ENCODE peak calls at places on chromosomes 2 and 18, in five cellular contexts. J is adrenal gland; W is A172; B is hepatocyte; E is stimulated activated CD8-positive, alpha-beta memory T cell treated with anti-CD3 and anti-CD28 coated beads, Interleukin-7, amount 100 ng/mL, for 1 hour. L is an unnamed sample.

GRCh38 chr2:102080451-102081054 is 62.0 kb upstream of the IL1R1 start:
- DNase-seq in J (no peak), W (no peak), B (no peak), E (no peak), L (no peak)

GRCh38 chr2:8893474-8893873 is 56.1 kb upstream of the KIDINS220 start:
- DNase-seq in J (no peak), W (no peak), B (no peak), E (no peak), L (no peak)

GRCh38 chr2:59449264-59449663 is 1104.2 kb downstream of the BCL11A start:
- DNase-seq in J (no peak), W (no peak), B (peak), E (no peak), L (no peak)

GRCh38 chr18:55372205-55372604 is 215.8 kb downstream of the TCF4 start:
- DNase-seq in J (no peak), W (no peak), B (no peak), E (no peak), L (peak)

GRCh38 chr2:124647245-124647644 is 622.2 kb downstream of the CNTNAP5 start:
- DNase-seq in J (no peak), W (no peak), B (no peak), E (no peak), L (no peak)

GRCh38 chr2:44663471-44664073 is 277.9 kb upstream of the SIX3 start:
- DNase-seq in J (no peak), W (peak), B (no peak), E (no peak), L (no peak)

GRCh38 chr2:20594957-20595356 is 55.9 kb downstream of the HS1BP3 start:
- DNase-seq in J (no peak), W (no peak), B (no peak), E (no peak), L (no peak)

GRCh38 chr18:41372266-41372665 is 582.8 kb upstream of the PIK3C3 start:
- DNase-seq in J (no peak), W (peak), B (no peak), E (no peak), L (no peak)

GRCh38 chr2:147927053-147927588 is 82.3 kb downstream of the ACVR2A start:
- DNase-seq in J (no peak), W (no peak), B (peak), E (no peak), L (no peak)

GRCh38 chr2:206054952-206055351 is 31.0 kb downstream of the INO80D start:
- DNase-seq in J (no peak), W (no peak), B (no peak), E (no peak), L (no peak)

GRCh38 chr2:184072470-184072869 is 525.9 kb upstream of the ZNF804A start:
- DNase-seq in J (no peak), W (no peak), B (no peak), E (no peak), L (no peak)

GRCh38 chr2:189477756-189478155 is 36.5 kb downstream of the WDR75 start:
- DNase-seq in J (no peak), W (no peak), B (no peak), E (no peak), L (no peak)

GRCh38 chr2:212387146-212387545 is 151.5 kb downstream of the ERBB4 start:
- DNase-seq in J (no peak), W (no peak), B (no peak), E (no peak), L (peak)

GRCh38 chr2:80238692-80239469 is 65.7 kb downstream of the LRRTM1 start:
- DNase-seq in J (peak), W (peak), B (peak), E (no peak), L (peak)

GRCh38 chr18:12606592-12607315 is 51.2 kb downstream of the SPIRE1 start:
- DNase-seq in J (no peak), W (peak), B (peak), E (no peak), L (peak)

GRCh38 chr2:134120718-134121630 is 132.9 kb upstream of the MGAT5 start:
- DNase-seq in J (peak), W (peak), B (peak), E (peak), L (peak)

GRCh38 chr18:44518091-44518490 is 162.6 kb upstream of the SETBP1 start:
- DNase-seq in J (no peak), W (no peak), B (no peak), E (no peak), L (peak)

GRCh38 chr2:6885968-6886367 is 8.4 kb downstream of the RSAD2 start:
- DNase-seq in J (no peak), W (no peak), B (no peak), E (no peak), L (no peak)

GRCh38 chr2:106098081-106098480 is 96.0 kb downstream of the UXS1 start:
- DNase-seq in J (no peak), W (no peak), B (peak), E (no peak), L (peak)

GRCh38 chr2:68290825-68291224 is 28.9 kb downstream of the CNRIP1 start:
- DNase-seq in J (no peak), W (no peak), B (no peak), E (no peak), L (peak)

GRCh38 chr2:137123241-137123640 is 357.9 kb downstream of the THSD7B start:
- DNase-seq in J (no peak), W (peak), B (no peak), E (no peak), L (no peak)

GRCh38 chr2:28338046-28338753 is 54.5 kb upstream of the FOSL2 start:
- DNase-seq in J (no peak), W (no peak), B (peak), E (no peak), L (peak)

GRCh38 chr2:123648014-123648413 is 377.1 kb upstream of the CNTNAP5 start:
- DNase-seq in J (no peak), W (no peak), B (no peak), E (no peak), L (no peak)

GRCh38 chr2:184597996-184598312 is 375 bp upstream of the ZNF804A start:
- DNase-seq in J (no peak), W (peak), B (no peak), E (no peak), L (no peak)

GRCh38 chr18:10140928-10141327 is 227.1 kb downstream of the VAPA start:
- DNase-seq in J (no peak), W (peak), B (peak), E (no peak), L (peak)

GRCh38 chr2:241833101-241833937 is 24.3 kb downstream of the NEU4 start:
- DNase-seq in J (no peak), W (peak), B (no peak), E (no peak), L (peak)

GRCh38 chr18:69000366-69000765 is 202.5 kb downstream of the CCDC102B start:
- DNase-seq in J (no peak), W (no peak), B (no peak), E (no peak), L (no peak)

GRCh38 chr2:233953106-233953801 is 36.1 kb downstream of the TRPM8 start:
- DNase-seq in J (no peak), W (no peak), B (peak), E (no peak), L (no peak)

GRCh38 chr2:588041-588645 is 89.1 kb downstream of the TMEM18 start:
- DNase-seq in J (no peak), W (no peak), B (no peak), E (no peak), L (no peak)

GRCh38 chr2:162821176-162821575 is 17.4 kb downstream of the KCNH7 start:
- DNase-seq in J (no peak), W (peak), B (no peak), E (no peak), L (no peak)

GRCh38 chr2:181066333-181066732 is 85.9 kb downstream of the UBE2E3 start:
- DNase-seq in J (no peak), W (no peak), B (no peak), E (no peak), L (no peak)

GRCh38 chr2:46300406-46300832 is 3.2 kb downstream of the EPAS1 start:
- DNase-seq in J (no peak), W (no peak), B (peak), E (no peak), L (no peak)

GRCh38 chr2:56671973-56672569 is 488.3 kb downstream of the CCDC85A start:
- DNase-seq in J (no peak), W (no peak), B (no peak), E (no peak), L (no peak)

GRCh38 chr2:230666885-230667712 is 45.5 kb upstream of the CAB39 start:
- DNase-seq in J (no peak), W (peak), B (no peak), E (no peak), L (peak)

GRCh38 chr18:68714707-68715496 is at the start of gene TMX3:
- DNase-seq in J (peak), W (peak), B (peak), E (peak), L (peak)